ENCODE peak calls at places on chromosomes 2 and 18, in six cellular contexts. U, Y, H, L, F and E are unnamed samples. For H3K36me3, the result is how much of the 10 kb centered on the place peaks cover.

GRCh38 chr2:168687314-168687713 is 115.1 kb upstream of the NOSTRIN start:
- DNase-seq in Y (no peak), H (peak), L (no peak), F (peak), U (no peak), E (no peak)

GRCh38 chr2:71783215-71783614 is 329.9 kb downstream of the DYSF start:
- DNase-seq in Y (no peak), L (no peak), U (no peak), F (no peak), H (no peak), E (no peak)

GRCh38 chr18:30658306-30658705 is 384.2 kb downstream of the DSC3 start:
- DNase-seq in Y (no peak), H (no peak), U (no peak), L (no peak), F (no peak), E (no peak)

GRCh38 chr18:31619291-31619690 is 27.6 kb downstream of the TTR start:
- DNase-seq in U (no peak), F (no peak), H (no peak), Y (no peak), L (no peak), E (no peak)

GRCh38 chr18:23599809-23600208 is 13.5 kb upstream of the NPC1 start:
- DNase-seq in L (no peak), F (no peak), U (no peak), Y (no peak), H (no peak), E (no peak)

GRCh38 chr2:63755980-63756379 is 85.7 kb upstream of the UGP2 start:
- DNase-seq in U (no peak), H (no peak), L (no peak), Y (no peak), F (no peak), E (no peak)

GRCh38 chr2:60819155-60819862 is 62.1 kb upstream of the REL start:
- DNase-seq in H (no peak), F (no peak), U (no peak), L (no peak), Y (no peak), E (no peak)

GRCh38 chr2:102782187-102782586 is 20.4 kb downstream of the TMEM182 start:
- DNase-seq in H (no peak), F (no peak), Y (no peak), U (no peak), L (no peak), E (no peak)

GRCh38 chr2:38207168-38207567 is 131.2 kb upstream of the CYP1B1 start:
- DNase-seq in U (no peak), F (no peak), L (no peak), H (no peak), Y (no peak), E (no peak)

GRCh38 chr2:42558827-42559226 is 9.6 kb upstream of the MTA3 start:
- DNase-seq in L (no peak), Y (no peak), F (peak), U (peak), H (no peak), E (no peak)

GRCh38 chr2:9703085-9703641 is 72.4 kb upstream of the YWHAQ start:
- DNase-seq in Y (peak), H (peak), U (peak), F (no peak), L (peak), E (peak)

GRCh38 chr2:129178356-129178755 is 801.1 kb upstream of the RAB6C start:
- DNase-seq in Y (peak), L (no peak), F (no peak), H (no peak), U (no peak), E (peak)

GRCh38 chr2:102273619-102274211 is 37.6 kb upstream of the IL1RL1 start:
- DNase-seq in F (no peak), H (peak), L (no peak), U (no peak), Y (no peak), E (no peak)

GRCh38 chr18:76903386-76903785 is 81.0 kb downstream of the ZNF236 start:
- DNase-seq in L (no peak), Y (no peak), U (no peak), H (no peak), F (no peak), E (no peak)

GRCh38 chr2:237295889-237296480 is 118.0 kb downstream of the COL6A3 start:
- DNase-seq in U (no peak), F (no peak), L (no peak), Y (no peak), H (no peak), E (no peak)

GRCh38 chr2:74880054-74880728 is 46.3 kb downstream of the HK2 start:
- DNase-seq in U (no peak), H (no peak), L (no peak), F (no peak), Y (no peak), E (no peak)

GRCh38 chr18:10454800-10455550 is 540 bp downstream of the APCDD1 start:
- DNase-seq in F (no peak), U (no peak), Y (peak), L (peak), H (no peak), E (no peak)

GRCh38 chr2:169705927-169706326 is 11.7 kb downstream of the PHOSPHO2 start:
- DNase-seq in F (no peak), H (no peak), U (no peak), Y (no peak), L (no peak), E (no peak)

GRCh38 chr2:68832161-68832869 is 38.9 kb downstream of the BMP10 start:
- DNase-seq in L (no peak), F (peak), H (peak), U (no peak), Y (peak), E (peak)

GRCh38 chr2:104177179-104177578 is 676.7 kb upstream of the POU3F3 start:
- DNase-seq in Y (no peak), U (no peak), L (no peak), F (no peak), H (no peak), E (no peak)

GRCh38 chr2:229160180-229160579 is 110.9 kb downstream of the PID1 start:
- DNase-seq in Y (no peak), U (peak), F (no peak), L (no peak), H (no peak), E (no peak)

GRCh38 chr2:212538156-212539144 is at the start of gene ERBB4:
- DNase-seq in H (no peak), L (peak), F (no peak), U (no peak), Y (peak), E (peak)

GRCh38 chr18:60018801-60019462 is 119.1 kb downstream of the PMAIP1 start:
- DNase-seq in U (no peak), H (peak), F (no peak), L (no peak), Y (no peak), E (no peak)
- H3K4me3 ChIP-seq in U (no peak), H (no peak), F (no peak), L (no peak), Y (no peak), E (no peak)

GRCh38 chr2:231062776-231063175 is 6.1 kb downstream of the PSMD1 start:
- DNase-seq in Y (no peak), H (no peak), L (no peak), F (no peak), U (no peak), E (no peak)
- H3K36me3 ChIP-seq in Y (under half), H (under half), L (half or more), F (half or more), U (under half), E (under half)

GRCh38 chr2:219335373-219335786 is 2.8 kb upstream of the RESP18 start:
- DNase-seq in U (no peak), F (no peak), Y (no peak), H (no peak), L (no peak), E (no peak)

GRCh38 chr2:219332542-219332941 is at the start of gene RESP18:
- DNase-seq in H (no peak), F (no peak), L (no peak), U (no peak), Y (no peak), E (no peak)

GRCh38 chr2:219327719-219328118 is 4.8 kb downstream of the RESP18 start:
- DNase-seq in F (no peak), H (no peak), L (no peak), U (no peak), Y (no peak), E (no peak)

GRCh38 chr2:219331560-219332213 is 857 bp downstream of the RESP18 start:
- DNase-seq in Y (peak), F (no peak), U (no peak), L (peak), H (peak), E (peak)
- H3K4me3 ChIP-seq in Y (no peak), F (no peak), U (no peak), L (no peak), H (no peak), E (no peak)

GRCh38 chr2:235049069-235049468 is 97.3 kb downstream of the SH3BP4 start:
- DNase-seq in Y (no peak), H (no peak), F (no peak), U (no peak), L (no peak), E (no peak)

GRCh38 chr2:235045973-235046343 is 94.1 kb downstream of the SH3BP4 start:
- DNase-seq in Y (no peak), L (no peak), F (no peak), U (no peak), H (no peak), E (no peak)

GRCh38 chr2:235048549-235048948 is 96.7 kb downstream of the SH3BP4 start:
- DNase-seq in U (no peak), H (no peak), Y (peak), L (no peak), F (no peak), E (peak)

GRCh38 chr2:235046561-235046960 is 94.7 kb downstream of the SH3BP4 start:
- DNase-seq in F (no peak), L (no peak), Y (no peak), H (no peak), U (no peak), E (no peak)

GRCh38 chr2:235047171-235048160 is 95.6 kb downstream of the SH3BP4 start:
- DNase-seq in H (no peak), L (no peak), U (no peak), Y (no peak), F (no peak), E (no peak)
- H3K36me3 ChIP-seq in H (under half), L (under half), U (half or more), Y (under half), F (under half), E (under half)

GRCh38 chr2:97714084-97714949 is 941 bp downstream of the ZAP70 start:
- DNase-seq in F (peak), H (no peak), L (no peak), Y (no peak), U (no peak), E (no peak)
- H3K4me3 ChIP-seq in F (peak), H (no peak), L (no peak), Y (no peak), U (no peak), E (no peak)

GRCh38 chr2:119371111-119371510 is 4.3 kb downstream of the DBI start:
- DNase-seq in U (no peak), L (no peak), F (no peak), Y (no peak), H (no peak), E (no peak)
- H3K36me3 ChIP-seq in U (under half), L (half or more), F (half or more), Y (under half), H (half or more), E (half or more)

GRCh38 chr2:29182334-29182733 is 67.1 kb downstream of the CLIP4 start:
- DNase-seq in U (no peak), L (no peak), F (no peak), Y (no peak), H (no peak), E (no peak)
- H3K4me3 ChIP-seq in U (no peak), L (no peak), F (no peak), Y (no peak), H (no peak), E (no peak)

GRCh38 chr2:96737251-96737650 is 2.6 kb downstream of the LMAN2L start:
- DNase-seq in F (no peak), H (no peak), L (no peak), U (no peak), Y (no peak), E (no peak)

GRCh38 chr2:96737831-96738230 is 2.0 kb downstream of the LMAN2L start:
- DNase-seq in Y (no peak), U (no peak), F (no peak), L (no peak), H (no peak), E (no peak)

GRCh38 chr2:96730212-96730611 is 9.7 kb downstream of the LMAN2L start:
- DNase-seq in H (peak), F (no peak), Y (no peak), L (no peak), U (no peak), E (no peak)

GRCh38 chr2:96734899-96735585 is 4.8 kb downstream of the LMAN2L start:
- DNase-seq in F (no peak), L (peak), H (no peak), Y (no peak), U (no peak), E (no peak)

GRCh38 chr2:96733931-96734330 is 5.9 kb downstream of the LMAN2L start:
- DNase-seq in F (no peak), Y (no peak), H (no peak), U (no peak), L (no peak), E (no peak)
- H3K36me3 ChIP-seq in F (half or more), Y (under half), H (under half), U (under half), L (half or more), E (half or more)